ENCODE peak calls at places on chromosomes 6 and 20, in five cellular contexts. M is heart left ventricle, Z is endothelial cell of umbilical vein, E is Panc1, J is A549. G is an unnamed sample.

GRCh38 chr20:43393072-43393471 is 64.6 kb upstream of the SRSF6 start:
- DNase-seq in M (no peak), Z (no peak), E (no peak), J (no peak), G (no peak)

GRCh38 chr6:36984581-36985383 is 1.2 kb downstream of the MTCH1 start:
- DNase-seq in M (peak; percentile 81), Z (peak; percentile 68), E (no peak), J (no peak), G (peak; percentile 84)

GRCh38 chr6:72819609-72820008 is 197.7 kb downstream of the KCNQ5 start:
- DNase-seq in M (no peak), Z (no peak), E (no peak), J (no peak), G (no peak)

GRCh38 chr6:2125158-2125557 is 120.2 kb downstream of the GMDS start:
- DNase-seq in M (no peak), Z (no peak), E (no peak), J (no peak), G (no peak)

GRCh38 chr6:86825436-86825835 is 111.9 kb upstream of the HTR1E start:
- DNase-seq in M (no peak), Z (no peak), E (no peak), J (no peak), G (no peak)

GRCh38 chr6:27472182-27472616 is 706 bp downstream of the ZNF184 start:
- DNase-seq in M (peak; percentile 55), Z (peak; percentile 74), E (peak; percentile 85), J (peak; percentile 33), G (peak; percentile 76)

GRCh38 chr6:133341607-133342158 is 100.5 kb downstream of the EYA4 start:
- DNase-seq in M (no peak), Z (peak; percentile 76), E (no peak), J (no peak), G (no peak)

GRCh38 chr6:106849676-106850332 is 124.7 kb downstream of the CD24 start:
- DNase-seq in M (no peak), Z (no peak), E (no peak), J (no peak), G (no peak)

GRCh38 chr6:145809785-145810184 is 4.8 kb downstream of the FBXO30 start:
- DNase-seq in M (no peak), Z (no peak), E (no peak), J (no peak), G (peak; percentile 58)

GRCh38 chr20:22810626-22811559 is 224.2 kb upstream of the SSTR4 start:
- DNase-seq in M (no peak), Z (no peak), E (no peak), J (no peak), G (no peak)

GRCh38 chr20:2331092-2331491 is 35.3 kb downstream of the TGM3 start:
- DNase-seq in M (no peak), Z (no peak), E (no peak), J (no peak), G (no peak)

GRCh38 chr6:11276911-11277274 is 44.4 kb upstream of the NEDD9 start:
- DNase-seq in M (no peak), Z (no peak), E (no peak), J (no peak), G (no peak)

GRCh38 chr6:90637321-90637720 is 50.4 kb upstream of the MAP3K7 start:
- DNase-seq in M (no peak), Z (no peak), E (no peak), J (no peak), G (no peak)

GRCh38 chr20:24034820-24035219 is 46.2 kb upstream of the GGTLC1 start:
- DNase-seq in M (no peak), Z (no peak), E (no peak), J (peak; percentile 32), G (peak; percentile 13)

GRCh38 chr6:158595223-158595622 is 35.3 kb downstream of the TMEM181 start:
- DNase-seq in M (no peak), Z (peak; percentile 24), E (no peak), J (no peak), G (no peak)
- TF ChIP-seq CTCF in M (peak; percentile 7), Z (peak; percentile 27), E (no peak), J (no peak), G (peak; percentile 37)

DNA sequence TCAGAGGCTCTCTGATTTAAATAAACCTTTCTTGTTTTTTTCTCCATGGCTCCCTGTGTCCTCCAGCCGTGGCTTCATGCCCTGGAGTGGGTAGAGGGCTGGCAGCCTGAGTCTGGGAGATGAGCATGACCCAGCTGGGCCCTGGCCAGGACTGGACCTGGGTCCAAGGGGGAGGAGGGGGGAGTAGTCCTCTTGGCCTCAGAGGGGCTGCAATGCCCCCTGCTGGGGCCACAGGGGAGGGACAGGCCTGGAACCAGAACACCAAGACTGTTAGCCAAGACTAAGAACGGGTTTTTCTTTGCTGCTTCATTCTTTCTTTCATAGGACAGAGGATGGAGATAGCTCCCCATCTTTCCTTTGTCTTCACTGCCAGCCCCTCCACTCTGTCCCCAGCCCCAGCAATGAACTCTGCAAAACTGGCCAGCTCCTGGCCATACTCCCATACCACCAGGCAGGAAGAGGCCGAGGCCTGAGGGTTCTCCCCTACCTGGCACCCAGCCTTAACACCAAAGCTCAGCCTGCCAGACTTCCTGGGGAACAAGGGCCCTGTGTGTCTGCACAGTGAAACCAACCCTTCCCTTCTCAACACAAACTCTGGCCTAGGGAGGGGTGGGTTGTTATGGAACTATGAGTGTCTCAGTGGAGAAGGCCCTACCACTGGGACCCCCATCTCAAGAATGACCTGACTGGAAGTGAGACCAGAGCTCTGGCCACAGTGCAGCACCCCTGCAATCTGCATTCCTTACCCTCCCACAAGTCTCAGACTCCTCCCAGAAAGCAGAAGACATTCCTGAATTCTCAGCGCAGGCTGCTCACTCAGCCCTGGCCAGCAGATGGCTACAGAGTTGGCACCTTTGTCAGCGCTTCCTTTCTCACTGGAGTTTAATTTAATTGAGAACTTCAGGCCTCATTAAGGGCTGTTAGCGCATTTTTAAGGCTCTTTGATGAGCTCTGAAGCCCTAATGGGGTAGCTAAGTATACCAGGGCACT is 11.0 kb downstream of the SLC29A1 start:
- DNase-seq in M (peak; percentile 94), Z (peak; percentile 69), E (no peak), J (no peak), G (peak; percentile 75)
- TF ChIP-seq CTCF in M (peak; percentile 80), Z (peak; percentile 86), E (peak; percentile 87), J (peak; percentile 55), G (peak; percentile 86)

DNA sequence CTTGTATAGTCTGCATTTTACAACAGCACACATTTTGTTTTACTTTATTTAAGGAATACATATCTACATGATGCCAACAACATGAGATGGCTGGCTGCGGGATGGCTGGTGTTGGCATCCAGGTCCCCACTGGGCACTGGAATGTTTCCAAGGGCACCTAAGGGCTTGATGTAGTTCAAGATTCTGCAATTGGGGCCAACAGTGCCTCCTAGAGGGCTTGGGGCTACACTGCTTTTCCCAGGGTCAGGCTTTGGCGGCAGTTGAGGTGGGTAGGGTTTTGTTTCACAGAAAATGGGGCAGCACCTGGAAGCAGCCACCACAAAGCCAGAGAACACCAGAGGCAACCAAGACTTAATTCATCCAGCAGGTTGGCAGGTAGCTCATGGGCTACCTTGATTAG is 202.2 kb upstream of the PRND start:
- DNase-seq in M (no peak), Z (peak; percentile 24), E (no peak), J (no peak), G (no peak)
- TF ChIP-seq CTCF in M (peak; percentile 23), Z (peak; percentile 34), E (peak; percentile 47), J (peak; percentile 24), G (peak; percentile 40)

DNA sequence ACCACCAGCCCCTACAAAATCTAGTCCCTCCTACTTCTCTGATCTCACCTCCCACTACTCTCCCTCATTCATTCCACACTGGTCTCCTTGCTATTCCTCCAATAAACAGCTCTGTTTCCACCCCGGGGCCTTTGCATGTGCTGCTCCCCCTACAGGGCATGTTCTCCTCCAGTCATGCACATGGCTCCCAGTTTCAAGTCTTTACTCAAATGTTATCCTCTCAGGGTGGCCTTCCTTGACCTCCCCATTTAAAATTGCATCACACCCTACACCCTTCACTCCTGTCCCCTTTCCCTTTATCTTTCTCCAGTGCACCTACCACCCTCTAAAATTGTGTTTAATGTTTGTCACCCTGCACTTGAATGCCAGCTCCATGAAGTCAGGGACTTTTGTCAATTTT is 174.5 kb downstream of the MRPL14 start:
- DNase-seq in M (no peak), Z (no peak), E (no peak), J (no peak), G (no peak)
- TF ChIP-seq CTCF in M (no peak), Z (peak; percentile 10), E (peak; percentile 59), J (no peak), G (peak; percentile 21)

DNA sequence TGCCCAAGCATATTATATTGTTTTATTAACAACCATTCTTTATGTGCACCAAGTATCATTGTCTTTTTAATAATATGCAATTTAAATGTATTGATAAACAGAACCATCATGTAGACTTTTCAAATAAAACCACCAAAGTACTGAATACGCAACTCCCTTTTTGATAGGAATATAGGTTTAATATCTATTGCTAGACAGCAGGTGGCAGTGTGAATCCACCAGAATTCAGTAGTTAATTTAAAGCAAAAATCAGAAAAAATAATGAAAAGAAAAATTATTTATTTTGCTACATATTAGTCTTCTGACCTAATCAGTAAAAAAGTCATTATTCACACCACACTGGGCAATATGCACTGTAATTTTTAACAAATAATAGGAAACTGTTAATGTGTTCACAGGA is 143.7 kb downstream of the KLHL32 start:
- DNase-seq in M (no peak), Z (peak; percentile 47), E (no peak), J (peak; percentile 6), G (peak; percentile 54)
- TF ChIP-seq CTCF in M (peak; percentile 62), Z (peak; percentile 14), E (peak; percentile 64), J (peak; percentile 62), G (peak; percentile 50)

GRCh38 chr6:80436663-80437062 is 330.2 kb downstream of the BCKDHB start:
- DNase-seq in M (no peak), Z (no peak), E (no peak), J (no peak), G (no peak)
- TF ChIP-seq CTCF in M (no peak), Z (no peak), E (no peak), J (no peak), G (no peak)

GRCh38 chr6:53830356-53830755 is 35.6 kb downstream of the LRRC1 start:
- DNase-seq in M (no peak), Z (no peak), E (no peak), J (no peak), G (peak; percentile 17)

GRCh38 chr6:53831956-53832660 is 37.3 kb downstream of the LRRC1 start:
- DNase-seq in M (no peak), Z (no peak), E (no peak), J (no peak), G (peak; percentile 52)

GRCh38 chr6:53833147-53833546 is 38.3 kb downstream of the LRRC1 start:
- DNase-seq in M (no peak), Z (no peak), E (no peak), J (no peak), G (no peak)

GRCh38 chr6:53829698-53830221 is 35.0 kb downstream of the LRRC1 start:
- DNase-seq in M (no peak), Z (no peak), E (no peak), J (no peak), G (no peak)

GRCh38 chr6:53831081-53831839 is 36.5 kb downstream of the LRRC1 start:
- DNase-seq in M (no peak), Z (no peak), E (no peak), J (no peak), G (no peak)
- TF ChIP-seq CTCF in M (no peak), Z (no peak), E (no peak), J (no peak), G (no peak)

GRCh38 chr6:161660666-161661571 is 387.1 kb upstream of the AGPAT4 start:
- DNase-seq in M (no peak), Z (no peak), E (no peak), J (no peak), G (no peak)
- TF ChIP-seq CTCF in M (no peak), Z (no peak), E (no peak), J (no peak), G (no peak)